ENCODE peak calls at places on chromosome 18, in seven cellular contexts. R is HCEC 1CT; X is activated T-helper 1 cell treated with anti-CD3 and anti-CD28 coated beads, Interleukin-2, amount 50 U/mL, for 16 hours; U is stimulated activated CD8-positive, alpha-beta memory T cell treated with anti-CD3 and anti-CD28 coated beads, Interleukin-15, amount 100 ng/mL, for 4 hours; H is K562; Q is AG20443; Z is GM13977. N is an unnamed sample.

GRCh38 chr18:76972241-76972640 is 149.9 kb downstream of the ZNF236 start:
- DNase-seq in R (no peak), X (no peak), U (no peak), H (no peak), Q (no peak), Z (no peak), N (no peak)

GRCh38 chr18:48151421-48152095 is 221.1 kb upstream of the SMAD2 start:
- DNase-seq in R (no peak), X (no peak), U (no peak), H (no peak), Q (no peak), Z (no peak), N (no peak)

GRCh38 chr18:48649231-48649630 is 110.4 kb downstream of the CTIF start:
- DNase-seq in R (no peak), X (no peak), U (no peak), H (no peak), Q (no peak), Z (no peak), N (no peak)

GRCh38 chr18:45399643-45400042 is 215.6 kb upstream of the SLC14A2 start:
- DNase-seq in R (no peak), X (no peak), U (no peak), H (no peak), Q (no peak), Z (no peak), N (no peak)

GRCh38 chr18:62904396-62905285 is 189.3 kb downstream of the PHLPP1 start:
- DNase-seq in R (no peak), X (no peak), U (no peak), H (no peak), Q (no peak), Z (no peak), N (no peak)

GRCh38 chr18:73279499-73279898 is 411.7 kb upstream of the NETO1 start:
- DNase-seq in R (no peak), X (no peak), U (no peak), H (no peak), Q (no peak), Z (no peak), N (no peak)

GRCh38 chr18:48553236-48553635 is 14.4 kb downstream of the CTIF start:
- DNase-seq in R (no peak), X (no peak), U (no peak), H (no peak), Q (no peak), Z (no peak), N (no peak)

GRCh38 chr18:58186258-58186948 is 142.4 kb downstream of the NEDD4L start:
- DNase-seq in R (peak), X (no peak), U (no peak), H (no peak), Q (peak), Z (no peak), N (peak)

GRCh38 chr18:61975526-61976326 is 82.9 kb upstream of the RNF152 start:
- DNase-seq in R (no peak), X (no peak), U (no peak), H (no peak), Q (no peak), Z (no peak), N (no peak)

GRCh38 chr18:76955529-76956170 is 133.3 kb downstream of the ZNF236 start:
- DNase-seq in R (no peak), X (no peak), U (no peak), H (no peak), Q (no peak), Z (no peak), N (no peak)

GRCh38 chr18:32768646-32769206 is 4.1 kb downstream of the KLHL14 start:
- DNase-seq in R (no peak), X (no peak), U (no peak), H (no peak), Q (no peak), Z (no peak), N (no peak)